ENCODE peak calls at places on chromosome 18, in nine cellular contexts. F is uterus; T is RWPE1; O is effector memory CD4-positive, alpha-beta T cell; J is left ventricle myocardium inferior; S is CD4-positive, CD25-positive, alpha-beta regulatory T cell; G is prostate gland; U is SJSA1; R is lower lobe of right lung. W is an unnamed sample.

GRCh38 chr18:22503803-22504202 is 86.1 kb upstream of the CTAGE1 start:
- DNase-seq in G (no peak), R (no peak), T (no peak), F (peak), O (no peak), J (peak), S (no peak), U (no peak), W (no peak)

GRCh38 chr18:11309172-11309571 is 159.8 kb upstream of the PIEZO2 start:
- DNase-seq in T (no peak), O (no peak), U (no peak), R (no peak), G (no peak), F (no peak), J (no peak), S (no peak), W (no peak)

GRCh38 chr18:41870191-41870590 is 84.8 kb upstream of the PIK3C3 start:
- DNase-seq in F (no peak), R (no peak), J (no peak), G (no peak), U (no peak), T (no peak), O (no peak), S (no peak), W (no peak)

GRCh38 chr18:13530215-13530878 is 196.0 kb downstream of the FAM210A start:
- DNase-seq in J (no peak), O (no peak), T (no peak), F (no peak), U (no peak), R (no peak), S (no peak), G (no peak), W (no peak)

GRCh38 chr18:29147944-29148343 is 971.0 kb upstream of the CDH2 start:
- DNase-seq in G (no peak), O (no peak), U (peak), F (no peak), S (no peak), J (no peak), R (no peak), T (no peak), W (no peak)

GRCh38 chr18:75489493-75490190 is 62.1 kb upstream of the SMIM21 start:
- DNase-seq in G (no peak), T (peak), F (peak), S (no peak), O (no peak), U (peak), J (no peak), R (no peak), W (no peak)

GRCh38 chr18:69216390-69216789 is 184.3 kb upstream of the DOK6 start:
- DNase-seq in S (no peak), O (no peak), T (no peak), R (no peak), U (no peak), G (no peak), F (no peak), J (no peak), W (no peak)

GRCh38 chr18:43917487-43917886 is 640.2 kb upstream of the SYT4 start:
- DNase-seq in S (no peak), F (no peak), U (no peak), G (no peak), R (no peak), T (no peak), O (no peak), J (no peak), W (no peak)

GRCh38 chr18:5059540-5060032 is 137.5 kb downstream of the AKAIN1 start:
- DNase-seq in F (no peak), O (no peak), S (no peak), U (no peak), T (no peak), G (no peak), R (no peak), J (no peak), W (no peak)

GRCh38 chr18:24381126-24381525 is 16.5 kb downstream of the OSBPL1A start:
- DNase-seq in S (no peak), F (no peak), U (no peak), O (no peak), G (no peak), R (no peak), J (no peak), T (no peak), W (no peak)

GRCh38 chr18:36419913-36420531 is 122.5 kb downstream of the FHOD3 start:
- DNase-seq in F (no peak), O (no peak), S (peak), J (no peak), U (no peak), G (no peak), T (peak), R (no peak), W (no peak)

GRCh38 chr18:70417847-70418246 is 129.0 kb downstream of the SOCS6 start:
- DNase-seq in F (no peak), R (no peak), T (no peak), S (no peak), J (no peak), U (no peak), G (no peak), O (no peak), W (no peak)

GRCh38 chr18:22471546-22472131 is 53.9 kb upstream of the CTAGE1 start:
- DNase-seq in J (peak), T (no peak), U (no peak), G (no peak), F (no peak), R (no peak), S (no peak), O (no peak), W (no peak)

GRCh38 chr18:68840554-68841263 is 42.8 kb downstream of the CCDC102B start:
- DNase-seq in G (no peak), J (no peak), F (peak), R (no peak), T (peak), O (no peak), U (peak), S (no peak), W (no peak)

GRCh38 chr18:46794607-46795006 is 37.8 kb upstream of the ST8SIA5 start:
- DNase-seq in R (no peak), J (no peak), S (no peak), O (no peak), T (no peak), F (no peak), G (no peak), U (no peak), W (no peak)

GRCh38 chr18:54392621-54393023 is 34.9 kb downstream of the C18orf54 start:
- DNase-seq in S (peak), T (peak), F (no peak), U (no peak), R (no peak), J (no peak), O (no peak), G (no peak), W (no peak)

GRCh38 chr18:77144451-77145118 is 12.0 kb upstream of the MBP start:
- DNase-seq in S (no peak), U (no peak), O (no peak), J (no peak), R (no peak), G (no peak), F (no peak), T (no peak), W (no peak)

GRCh38 chr18:35029770-35030169 is 11.4 kb upstream of the MAPRE2 start:
- DNase-seq in T (no peak), J (no peak), O (no peak), U (no peak), G (no peak), F (no peak), S (peak), R (no peak), W (no peak)

GRCh38 chr18:28725876-28726275 is 548.9 kb upstream of the CDH2 start:
- DNase-seq in S (no peak), F (no peak), J (no peak), G (no peak), O (no peak), T (no peak), U (no peak), R (no peak), W (no peak)

GRCh38 chr18:55401638-55402191 is 186.3 kb downstream of the TCF4 start:
- DNase-seq in U (peak), T (no peak), J (no peak), F (peak), S (no peak), R (no peak), G (no peak), O (no peak), W (no peak)

GRCh38 chr18:10928971-10929373 is 220.4 kb downstream of the PIEZO2 start:
- DNase-seq in G (no peak), F (no peak), U (no peak), S (no peak), T (no peak), O (no peak), J (no peak), R (no peak), W (no peak)

DNA sequence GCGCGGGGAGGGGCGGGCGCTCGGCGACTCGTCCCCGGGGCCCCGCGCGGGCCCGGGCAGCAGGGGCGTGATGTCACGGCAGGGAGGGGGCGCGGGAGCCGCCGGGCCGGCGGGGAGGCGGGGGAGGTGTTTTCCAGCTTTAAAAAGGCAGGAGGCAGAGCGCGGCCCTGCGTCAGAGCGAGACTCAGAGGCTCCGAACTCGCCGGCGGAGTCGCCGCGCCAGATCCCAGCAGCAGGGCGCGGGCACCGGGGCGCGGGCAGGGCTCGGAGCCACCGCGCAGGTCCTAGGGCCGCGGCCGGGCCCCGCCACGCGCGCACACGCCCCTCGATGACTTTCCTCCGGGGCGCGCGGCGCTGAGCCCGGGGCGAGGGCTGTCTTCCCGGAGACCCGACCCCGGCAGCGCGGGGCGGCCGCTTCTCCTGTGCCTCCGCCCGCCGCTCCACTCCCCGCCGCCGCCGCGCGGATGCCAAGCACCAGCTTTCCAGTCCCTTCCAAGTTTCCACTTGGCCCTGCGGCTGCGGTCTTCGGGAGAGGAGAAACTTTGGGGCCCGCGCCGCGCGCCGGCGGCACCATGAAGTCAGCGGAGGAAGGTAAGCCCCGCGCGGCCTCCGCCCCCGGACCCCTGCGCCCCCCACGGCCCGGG is at the start of gene NFATC1:
- DNase-seq in S (peak), R (peak), F (peak), O (peak), G (peak), T (peak), J (peak), U (peak), W (peak)
- H3K27ac ChIP-seq in S (peak), R (peak), F (peak), O (peak), G (peak), T (peak), J (peak), U (peak), W (peak)

GRCh38 chr18:58180172-58180571 is 136.1 kb downstream of the NEDD4L start:
- DNase-seq in T (no peak), F (no peak), S (no peak), R (no peak), J (no peak), O (no peak), U (no peak), G (no peak), W (no peak)
- H3K27ac ChIP-seq in T (no peak), F (no peak), S (no peak), R (no peak), J (no peak), O (no peak), U (no peak), G (no peak), W (no peak)

GRCh38 chr18:6367208-6367607 is 47.5 kb downstream of the L3MBTL4 start:
- DNase-seq in J (no peak), T (no peak), O (no peak), G (no peak), R (no peak), F (no peak), S (no peak), U (no peak), W (no peak)
- H3K27ac ChIP-seq in J (no peak), T (no peak), O (no peak), G (no peak), R (no peak), F (no peak), S (no peak), U (no peak), W (no peak)

GRCh38 chr18:60062396-60062795 is 162.6 kb downstream of the PMAIP1 start:
- DNase-seq in F (no peak), J (no peak), S (no peak), U (no peak), O (no peak), R (no peak), G (no peak), T (no peak), W (no peak)

GRCh38 chr18:60067426-60068210 is 167.8 kb downstream of the PMAIP1 start:
- DNase-seq in S (no peak), R (no peak), O (no peak), F (no peak), U (peak), T (no peak), G (no peak), J (no peak), W (no peak)

GRCh38 chr18:60060578-60060977 is 160.8 kb downstream of the PMAIP1 start:
- DNase-seq in J (no peak), G (no peak), R (no peak), U (no peak), O (no peak), F (no peak), S (no peak), T (no peak), W (no peak)

GRCh38 chr18:60066576-60066975 is 166.8 kb downstream of the PMAIP1 start:
- DNase-seq in U (no peak), J (no peak), T (no peak), G (no peak), F (no peak), R (no peak), O (no peak), S (no peak), W (no peak)

GRCh38 chr18:60064271-60064670 is 164.5 kb downstream of the PMAIP1 start:
- DNase-seq in F (no peak), R (no peak), J (no peak), O (no peak), S (no peak), T (peak), U (peak), G (no peak), W (no peak)
- H3K27ac ChIP-seq in F (no peak), R (no peak), J (no peak), O (no peak), S (no peak), T (no peak), U (peak), G (no peak), W (no peak)

GRCh38 chr18:63074987-63075404 is 244.6 kb downstream of the BCL2 start:
- DNase-seq in S (peak), R (peak), O (no peak), J (peak), T (peak), G (peak), U (peak), F (peak), W (peak)
- H3K27ac ChIP-seq in S (no peak), R (peak), O (no peak), J (peak), T (no peak), G (peak), U (peak), F (peak), W (no peak)

GRCh38 chr18:48851563-48851962 is 99.2 kb downstream of the SMAD7 start:
- DNase-seq in S (no peak), U (no peak), J (peak), G (no peak), F (no peak), O (no peak), T (no peak), R (peak), W (peak)
- H3K27ac ChIP-seq in S (no peak), U (no peak), J (peak), G (peak), F (peak), O (no peak), T (peak), R (peak), W (peak)

DNA sequence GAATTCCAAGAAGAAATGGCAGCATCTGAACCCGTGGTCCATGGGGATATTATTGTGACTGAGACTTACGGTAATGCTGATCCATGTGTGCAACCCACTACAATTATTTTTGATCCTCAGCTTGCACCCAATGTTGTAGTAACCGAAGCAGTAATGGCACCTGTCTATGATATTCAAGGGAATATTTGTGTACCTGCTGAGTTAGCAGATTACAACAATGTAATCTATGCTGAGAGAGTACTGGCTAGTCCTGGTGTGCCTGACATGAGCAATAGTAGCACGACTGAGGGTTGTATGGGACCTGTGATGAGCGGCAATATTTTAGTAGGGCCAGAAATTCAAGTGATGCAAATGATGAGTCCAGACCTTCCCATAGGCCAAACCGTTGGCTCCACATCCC is 34.4 kb upstream of the DSG3 start:
- DNase-seq in T (no peak), G (no peak), F (no peak), R (no peak), J (no peak), U (no peak), S (no peak), O (no peak), W (no peak)
- H3K27ac ChIP-seq in T (no peak), G (no peak), F (no peak), R (no peak), J (no peak), U (no peak), S (no peak), O (no peak), W (no peak)

GRCh38 chr18:50307738-50308470 is 20.4 kb upstream of the CXXC1 start:
- DNase-seq in F (peak), R (peak), S (peak), G (peak), U (peak), O (peak), T (peak), J (peak), W (peak)
- H3K27ac ChIP-seq in F (no peak), R (peak), S (no peak), G (no peak), U (no peak), O (no peak), T (peak), J (peak), W (peak)

DNA sequence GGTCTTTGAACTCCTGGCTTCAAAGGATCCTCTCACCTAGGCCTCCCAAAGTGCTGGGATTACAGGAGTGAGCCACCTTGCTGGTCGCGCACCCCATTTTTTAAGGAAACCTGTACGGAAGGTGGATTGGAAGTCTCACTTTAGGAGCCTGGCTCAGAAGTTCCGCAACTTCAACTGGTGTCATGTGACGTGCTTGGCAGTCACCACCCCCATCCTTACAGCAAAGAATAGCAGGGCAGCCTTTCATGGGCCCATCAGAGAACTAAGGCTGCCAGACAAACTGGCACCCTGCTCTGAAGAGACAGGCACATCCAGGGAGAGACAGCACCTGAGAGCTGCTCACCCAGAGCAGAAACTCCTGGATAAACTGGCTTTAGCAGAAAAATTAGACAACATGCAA is 3.3 kb upstream of the SLC66A2 start:
- DNase-seq in G (no peak), R (peak), O (no peak), F (no peak), S (no peak), U (no peak), T (no peak), J (no peak), W (no peak)
- H3K27ac ChIP-seq in G (no peak), R (peak), O (no peak), F (no peak), S (no peak), U (no peak), T (peak), J (peak), W (no peak)